ENCODE peak calls at places on chromosomes 13 and 19, in five cellular contexts. Y is tibial nerve, D is stomach, S is body of pancreas, C is uterus. K is an unnamed sample.

GRCh38 chr13:96958286-96958891 is 35.9 kb downstream of the OXGR1 start:
- DNase-seq in D (peak), C (no peak), S (peak), Y (no peak), K (no peak)

GRCh38 chr13:25902946-25903345 is 148.9 kb downstream of the SHISA2 start:
- DNase-seq in S (no peak), C (no peak), Y (no peak), D (no peak), K (no peak)

GRCh38 chr13:33872005-33872351 is 54.0 kb downstream of the RFC3 start:
- DNase-seq in D (no peak), Y (no peak), S (peak), C (no peak), K (no peak)

GRCh38 chr13:40271931-40272775 is 394.3 kb downstream of the FOXO1 start:
- DNase-seq in S (peak), D (peak), C (peak), Y (peak), K (no peak)

GRCh38 chr13:60267498-60268202 is 103.9 kb upstream of the DIAPH3 start:
- DNase-seq in C (no peak), D (no peak), S (peak), Y (no peak), K (no peak)

GRCh38 chr19:49924004-49924880 is 4.8 kb upstream of the ATF5 start:
- DNase-seq in D (no peak), C (no peak), S (no peak), Y (no peak), K (no peak)

GRCh38 chr13:113827021-113827420 is 36.9 kb downstream of the GAS6 start:
- DNase-seq in S (no peak), D (no peak), C (no peak), Y (no peak), K (no peak)

GRCh38 chr19:33678796-33679195 is 57.0 kb downstream of the CHST8 start:
- DNase-seq in C (no peak), D (no peak), S (peak), Y (no peak), K (no peak)

GRCh38 chr13:47794963-47795362 is 206.1 kb downstream of the SUCLA2 start:
- DNase-seq in Y (no peak), C (no peak), S (no peak), D (no peak), K (no peak)

GRCh38 chr19:45473366-45474190 is 5.8 kb downstream of the FOSB start:
- DNase-seq in D (no peak), C (no peak), S (no peak), Y (no peak), K (no peak)

GRCh38 chr19:5563008-5563431 is 4.7 kb downstream of the TINCR start:
- DNase-seq in S (no peak), Y (no peak), C (no peak), D (no peak), K (no peak)

GRCh38 chr19:31448221-31448657 is 99.0 kb upstream of the TSHZ3 start:
- DNase-seq in C (peak), S (peak), Y (peak), D (peak), K (no peak)

DNA sequence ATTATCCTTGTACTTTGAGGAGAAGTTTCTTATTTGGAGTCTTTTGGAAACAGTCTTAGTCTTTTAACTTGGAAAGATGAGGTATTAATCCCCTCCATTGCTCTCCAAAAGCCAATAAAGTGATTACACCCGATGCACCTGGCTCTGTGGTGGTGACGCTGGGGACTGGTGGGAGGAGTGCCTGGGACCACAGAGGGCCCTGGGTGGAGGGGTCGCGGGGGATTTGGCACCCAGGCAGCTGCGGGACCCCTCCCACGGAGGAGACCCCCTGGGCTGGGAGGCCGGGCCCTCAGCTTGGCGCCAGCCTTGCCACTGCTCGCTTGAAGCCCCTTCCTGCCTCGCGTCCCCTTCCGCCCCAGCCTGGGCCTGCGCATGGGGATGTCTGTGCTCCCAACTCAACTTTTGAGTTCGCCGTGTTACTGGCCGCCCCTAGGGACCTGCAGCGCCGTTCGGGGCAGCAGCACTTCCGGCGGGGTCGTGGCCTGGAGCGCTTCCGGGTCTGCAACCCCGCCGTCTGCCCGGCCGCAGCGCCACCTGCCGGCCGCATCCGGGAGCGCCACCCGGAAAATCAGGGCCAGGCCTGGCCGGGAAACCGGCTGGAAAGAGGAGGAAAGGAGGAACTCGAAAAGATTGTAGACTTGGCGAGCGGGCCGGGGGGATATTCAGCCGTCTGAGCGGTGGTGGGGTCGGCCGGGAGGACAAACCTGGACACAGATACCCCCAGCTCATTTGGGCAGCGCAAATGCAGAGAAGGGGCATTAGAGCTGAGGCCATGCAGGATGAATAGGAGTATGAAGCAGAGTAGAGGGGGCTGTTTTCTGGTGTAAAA is 8.4 kb downstream of the PEAK3 start:
- DNase-seq in C (peak), D (peak), Y (peak), S (peak), K (no peak)
- H3K4me3 ChIP-seq in C (no peak), D (peak), Y (peak), S (no peak), K (peak)

GRCh38 chr19:8321067-8321759 is at the start of the genes NDUFA7 and RPS28:
- DNase-seq in D (peak), S (peak), Y (peak), C (peak), K (peak)
- TF ChIP-seq POLR2A in D (peak), S (peak), Y (peak), C (peak), K (peak)

DNA sequence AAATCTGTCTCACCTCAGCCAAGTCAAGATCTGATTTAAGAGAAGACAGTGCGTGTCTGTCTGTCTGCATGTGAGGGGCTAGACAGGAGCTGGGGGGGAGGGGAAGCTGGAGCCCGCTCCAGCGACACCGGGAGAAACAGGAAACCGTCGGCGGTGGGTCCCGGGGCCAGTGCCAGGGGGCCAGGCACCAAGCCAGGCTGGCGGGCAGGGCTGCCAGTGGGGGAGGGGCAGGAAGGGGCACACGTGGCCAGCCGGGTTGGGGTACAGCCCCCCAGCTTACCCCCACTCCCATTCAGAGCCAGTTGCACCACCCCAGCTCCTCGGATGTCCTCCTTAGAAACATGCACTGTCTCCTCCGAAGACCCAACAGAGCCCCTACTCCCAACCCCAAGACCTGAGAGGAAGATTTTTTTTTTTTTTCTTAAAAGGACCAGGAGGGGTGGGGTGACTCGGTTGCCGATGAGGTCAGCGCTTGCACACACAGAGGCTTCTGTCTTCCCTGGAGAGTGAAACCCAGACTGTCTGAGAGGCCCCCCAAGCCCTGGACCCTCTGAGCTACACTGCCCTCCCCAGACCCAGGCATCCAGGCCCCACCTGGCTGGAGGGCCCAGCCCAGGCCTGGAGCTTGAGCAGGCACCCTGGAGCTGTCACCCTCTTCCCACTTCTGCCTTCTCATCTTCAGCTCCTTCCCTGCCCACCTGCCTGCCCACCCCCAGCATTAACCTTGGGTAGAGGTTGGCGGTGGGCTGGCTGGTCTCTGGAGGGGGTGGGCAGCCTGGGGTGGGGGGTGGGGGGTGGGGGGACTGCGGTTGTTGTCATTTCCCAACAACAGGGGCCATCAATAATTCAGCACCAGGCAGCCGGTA is 4.0 kb downstream of the ERF start:
- DNase-seq in C (peak), S (peak), Y (no peak), D (no peak), K (no peak)
- H3K4me3 ChIP-seq in C (peak), S (no peak), Y (no peak), D (peak), K (no peak)

GRCh38 chr19:13060233-13060963 is 42.3 kb downstream of the LYL1 start:
- DNase-seq in D (no peak), C (no peak), Y (no peak), S (peak), K (no peak)
- TF ChIP-seq POLR2A in D (no peak), C (no peak), Y (no peak), S (no peak), K (no peak)

DNA sequence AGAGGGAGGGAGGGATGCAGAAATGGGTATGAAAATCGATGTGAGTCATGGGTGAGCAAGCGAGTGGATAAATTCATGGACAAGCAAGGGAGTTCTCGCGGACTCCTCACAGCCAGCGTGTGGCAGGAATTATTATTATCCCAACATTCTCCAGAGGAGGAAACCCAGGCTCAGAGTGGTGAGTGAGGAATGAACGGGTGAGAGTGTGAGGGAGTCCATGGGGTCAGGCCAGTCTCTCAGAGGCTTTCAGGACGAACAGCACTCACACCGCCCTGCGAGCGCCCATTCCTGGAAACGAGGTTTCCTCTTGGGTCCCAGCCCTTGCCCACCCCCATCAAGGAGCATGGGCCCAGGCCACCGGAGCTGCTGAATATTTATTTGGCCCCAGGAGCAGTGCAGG is 6.3 kb upstream of the DNAAF3 start:
- DNase-seq in C (no peak), Y (no peak), S (no peak), D (no peak), K (no peak)
- H3K4me3 ChIP-seq in C (no peak), Y (no peak), S (no peak), D (no peak), K (no peak)

GRCh38 chr19:42089772-42090171 is 13.8 kb downstream of the ZNF574 start:
- DNase-seq in S (no peak), C (no peak), D (no peak), Y (no peak), K (no peak)

GRCh38 chr19:42090687-42091086 is 14.7 kb downstream of the ZNF574 start:
- DNase-seq in Y (no peak), S (no peak), D (no peak), C (no peak), K (no peak)

GRCh38 chr19:42086770-42087550 is 11.0 kb downstream of the ZNF574 start:
- DNase-seq in D (no peak), C (no peak), Y (no peak), S (no peak), K (no peak)

GRCh38 chr19:42089191-42089750 is 13.3 kb downstream of the ZNF574 start:
- DNase-seq in C (no peak), Y (no peak), S (no peak), D (no peak), K (no peak)

DNA sequence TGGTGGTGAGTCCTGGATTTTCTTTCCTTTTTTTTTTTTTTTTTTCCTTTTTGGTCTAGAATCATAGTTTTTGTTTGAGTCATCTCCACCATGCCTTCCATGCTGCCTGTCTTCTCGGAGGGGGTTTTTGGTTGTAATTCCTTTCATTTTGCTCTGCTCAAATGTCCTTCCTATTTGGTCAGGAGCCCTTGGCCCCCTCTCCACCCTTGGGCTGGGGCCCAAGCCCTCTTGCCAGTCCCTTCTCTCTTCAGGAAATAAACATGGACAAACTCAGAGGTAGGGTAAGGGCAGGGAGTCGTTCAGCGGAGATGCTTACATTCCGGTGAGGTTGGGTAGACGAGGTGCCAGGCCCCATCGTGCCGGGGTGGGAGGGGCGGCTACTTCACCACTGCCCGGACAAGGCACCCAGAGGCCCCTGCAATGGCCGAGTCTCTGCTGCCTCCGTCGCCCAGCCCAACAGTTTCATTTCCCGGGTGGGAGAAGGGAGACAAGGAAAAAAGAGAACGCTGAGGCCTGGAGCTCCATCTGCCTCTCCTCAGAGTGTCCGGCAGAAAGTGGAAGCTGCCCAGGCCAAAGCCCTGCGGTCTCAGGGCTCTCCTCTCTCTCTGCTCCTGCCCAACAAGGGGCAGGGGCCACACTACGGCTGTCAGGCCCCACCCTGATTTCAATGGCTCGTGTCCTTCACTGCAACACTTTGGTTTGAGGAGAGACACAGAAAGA is 12.7 kb downstream of the ZNF574 start:
- DNase-seq in S (no peak), C (no peak), D (no peak), Y (no peak), K (no peak)
- TF ChIP-seq POLR2A in S (no peak), C (no peak), D (no peak), Y (no peak), K (no peak)

DNA sequence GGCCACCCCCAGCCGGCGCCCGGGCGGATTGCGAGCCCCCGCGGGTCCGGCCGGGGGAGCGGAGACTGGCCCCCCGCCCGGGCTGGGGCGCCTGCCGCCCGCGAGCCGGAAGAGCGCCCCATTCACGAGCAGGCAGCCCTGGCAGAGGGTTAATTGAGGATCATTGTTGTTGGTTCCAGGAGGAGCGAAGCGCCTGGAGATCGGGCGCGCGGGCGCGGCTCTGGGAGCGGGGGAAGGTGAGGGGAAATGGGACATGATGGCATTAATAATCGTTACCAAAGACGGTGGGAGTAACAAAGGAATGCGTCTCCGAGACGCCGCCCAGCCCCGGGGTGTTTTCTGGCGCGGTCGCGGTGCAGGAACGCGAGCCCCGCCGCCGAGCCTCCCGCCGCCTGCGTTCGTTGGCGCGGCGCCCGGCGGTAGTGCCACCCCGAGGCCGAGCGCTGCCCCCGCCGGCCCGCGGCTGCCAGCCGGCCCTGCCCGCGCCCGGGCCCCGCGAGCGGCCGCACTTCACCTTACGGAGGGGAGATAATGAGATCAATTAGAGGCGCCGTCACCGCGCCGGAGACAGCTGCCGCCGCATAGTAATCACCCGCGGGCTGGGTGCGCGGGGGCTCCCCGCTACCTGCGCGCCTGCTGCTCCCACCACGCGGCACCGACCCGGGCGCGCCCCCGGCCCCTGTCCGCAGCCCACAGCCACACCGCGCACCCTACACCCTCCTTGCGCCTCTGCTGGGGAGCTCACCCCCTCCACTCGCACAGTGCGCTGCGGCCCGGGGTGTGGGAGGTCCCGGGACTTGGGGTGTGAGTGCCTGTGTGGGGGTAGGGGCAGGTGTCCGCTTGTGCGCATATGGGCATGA is 2.8 kb downstream of the ZNF536 start:
- DNase-seq in S (no peak), C (no peak), Y (no peak), D (peak), K (no peak)
- H3K4me3 ChIP-seq in S (no peak), C (no peak), Y (peak), D (peak), K (peak)

GRCh38 chr19:11091343-11092153 is 2.3 kb downstream of the LDLR start:
- DNase-seq in S (peak), C (peak), D (peak), Y (peak), K (no peak)
- TF ChIP-seq POLR2A in S (no peak), C (peak), D (no peak), Y (peak), K (peak)

DNA sequence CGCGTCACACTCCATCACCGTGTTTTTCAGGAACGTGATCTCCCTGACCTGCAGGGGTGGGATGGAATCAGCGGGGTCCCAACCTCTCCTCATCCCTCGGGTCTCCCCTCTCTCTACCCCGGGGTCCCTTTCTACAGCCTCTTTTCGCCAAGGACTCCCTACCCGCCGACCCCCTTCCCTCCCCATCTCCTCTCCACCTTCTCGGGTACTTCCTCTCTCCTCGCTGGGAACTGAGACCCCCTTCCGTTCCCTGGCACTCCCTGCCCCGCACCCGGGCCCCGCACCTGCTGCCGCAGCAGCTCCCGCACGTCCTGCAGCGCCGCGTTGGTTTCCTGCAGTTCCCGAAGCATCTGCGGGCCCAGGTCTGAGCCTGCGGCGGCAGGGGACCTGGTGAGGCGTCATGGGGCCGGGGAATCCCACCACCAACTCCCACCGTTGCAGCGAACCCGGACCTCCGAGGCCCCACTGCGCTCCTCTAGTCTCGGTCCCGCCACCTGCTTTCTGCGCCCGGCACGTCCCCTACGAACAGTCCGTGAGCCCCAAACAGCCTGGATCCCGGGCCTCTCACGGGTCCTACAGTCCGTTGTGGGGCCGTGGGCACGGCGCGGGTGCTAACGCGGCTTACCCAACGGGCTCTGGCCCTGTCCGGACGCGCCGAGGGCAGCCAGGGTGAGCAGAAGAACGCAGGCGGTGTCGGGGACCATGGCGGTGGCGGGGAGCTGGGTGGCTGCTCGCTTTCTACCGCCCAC is at the start of gene COMP:
- DNase-seq in C (no peak), Y (no peak), D (no peak), S (no peak), K (no peak)
- H3K4me3 ChIP-seq in C (no peak), Y (no peak), D (peak), S (no peak), K (peak)

DNA sequence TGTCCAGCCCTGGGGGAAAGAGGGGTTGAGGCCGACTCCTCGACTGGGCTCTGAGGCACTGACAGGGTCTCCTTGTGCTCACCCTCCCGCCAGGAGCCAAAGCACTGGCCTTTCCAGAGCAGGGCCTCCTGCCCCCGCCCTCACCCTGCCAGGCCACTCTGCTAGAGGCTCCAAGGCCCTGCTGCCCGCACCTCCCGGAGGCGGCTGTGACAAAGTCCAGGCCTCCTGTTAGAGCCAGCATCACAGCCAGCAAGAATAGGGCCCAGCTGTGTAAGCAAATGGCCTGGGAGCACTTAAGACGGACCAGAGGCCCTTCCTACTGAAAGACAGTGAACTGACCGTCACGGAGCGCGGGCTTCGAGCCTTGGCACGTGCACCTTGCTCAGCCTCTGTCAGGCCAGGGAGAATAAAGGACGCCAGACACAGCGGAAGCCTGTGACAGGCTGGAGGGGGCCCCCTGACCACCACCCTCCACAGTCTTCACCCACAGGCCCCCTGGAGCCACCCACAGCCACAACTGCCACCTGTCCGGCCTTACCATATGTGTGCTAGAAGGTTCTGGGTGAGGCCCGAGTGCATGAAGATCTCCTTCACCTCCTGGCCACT is 50.9 kb downstream of the EPS15L1 start:
- DNase-seq in D (no peak), S (no peak), Y (no peak), C (no peak), K (no peak)
- TF ChIP-seq POLR2A in D (no peak), S (no peak), Y (no peak), C (no peak), K (no peak)